ENCODE peak calls at places on chromosomes 7 and 10, in nine cellular contexts. One of them, this sample, is unnamed.

GRCh38 chr7:87784424-87784823 is 91.7 kb downstream of the SLC25A40 start:
- DNase-seq in foreskin fibroblast: peak
- DNase-seq in GM12864: no peak
- DNase-seq in endodermal cell: no peak
- DNase-seq in testis: no peak
- DNase-seq in BJ: no peak
- DNase-seq in OCI-LY7: peak
- DNase-seq in kidney epithelial cell: no peak
- DNase-seq in tibial artery: no peak
- DNase-seq in this sample: no peak

GRCh38 chr7:139071683-139072082 is 35.8 kb upstream of the ZC3HAV1L start:
- DNase-seq in testis: no peak
- DNase-seq in GM12864: no peak
- DNase-seq in OCI-LY7: no peak
- DNase-seq in tibial artery: no peak
- DNase-seq in BJ: no peak
- DNase-seq in kidney epithelial cell: no peak
- DNase-seq in foreskin fibroblast: no peak
- DNase-seq in endodermal cell: no peak
- DNase-seq in this sample: no peak

GRCh38 chr7:27183682-27184341 is 1.2 kb downstream of the HOXA11 start:
- DNase-seq in testis: no peak
- DNase-seq in foreskin fibroblast: peak
- DNase-seq in BJ: no peak
- DNase-seq in endodermal cell: peak
- DNase-seq in tibial artery: peak
- DNase-seq in kidney epithelial cell: no peak
- DNase-seq in OCI-LY7: no peak
- DNase-seq in GM12864: no peak
- DNase-seq in this sample: no peak

GRCh38 chr10:79502561-79503309 is 9.6 kb upstream of the EIF5AL1 start:
- DNase-seq in GM12864: no peak
- DNase-seq in foreskin fibroblast: no peak
- DNase-seq in tibial artery: no peak
- DNase-seq in kidney epithelial cell: no peak
- DNase-seq in BJ: no peak
- DNase-seq in OCI-LY7: no peak
- DNase-seq in testis: peak
- DNase-seq in endodermal cell: peak
- DNase-seq in this sample: no peak

GRCh38 chr10:11533328-11533781 is 78.1 kb downstream of the USP6NL start:
- DNase-seq in endodermal cell: peak
- DNase-seq in BJ: no peak
- DNase-seq in OCI-LY7: peak
- DNase-seq in testis: no peak
- DNase-seq in foreskin fibroblast: peak
- DNase-seq in tibial artery: no peak
- DNase-seq in GM12864: no peak
- DNase-seq in kidney epithelial cell: no peak
- DNase-seq in this sample: no peak

GRCh38 chr10:47438857-47439474 is 44.9 kb downstream of the ANXA8 start:
- DNase-seq in tibial artery: no peak
- DNase-seq in BJ: no peak
- DNase-seq in foreskin fibroblast: peak
- DNase-seq in GM12864: no peak
- DNase-seq in OCI-LY7: peak
- DNase-seq in kidney epithelial cell: peak
- DNase-seq in endodermal cell: peak
- DNase-seq in testis: peak
- DNase-seq in this sample: peak

GRCh38 chr10:119706521-119707278 is 19.1 kb upstream of the INPP5F start:
- DNase-seq in kidney epithelial cell: no peak
- DNase-seq in foreskin fibroblast: no peak
- DNase-seq in endodermal cell: peak
- DNase-seq in testis: no peak
- DNase-seq in BJ: no peak
- DNase-seq in OCI-LY7: no peak
- DNase-seq in tibial artery: no peak
- DNase-seq in GM12864: no peak
- DNase-seq in this sample: no peak

GRCh38 chr10:4725917-4726606 is 99.9 kb upstream of the AKR1E2 start:
- DNase-seq in testis: no peak
- DNase-seq in tibial artery: no peak
- DNase-seq in OCI-LY7: no peak
- DNase-seq in BJ: peak
- DNase-seq in endodermal cell: no peak
- DNase-seq in foreskin fibroblast: peak
- DNase-seq in GM12864: no peak
- DNase-seq in kidney epithelial cell: peak
- DNase-seq in this sample: peak

GRCh38 chr7:630111-630511 is 96.4 kb upstream of the DNAAF5 start:
- DNase-seq in OCI-LY7: no peak
- DNase-seq in testis: no peak
- DNase-seq in GM12864: no peak
- DNase-seq in kidney epithelial cell: no peak
- DNase-seq in endodermal cell: no peak
- DNase-seq in BJ: no peak
- DNase-seq in tibial artery: no peak
- DNase-seq in foreskin fibroblast: no peak
- DNase-seq in this sample: no peak

GRCh38 chr7:50303894-50304157 is 690 bp upstream of the IKZF1 start:
- DNase-seq in OCI-LY7: peak
- DNase-seq in endodermal cell: no peak
- DNase-seq in testis: no peak
- DNase-seq in BJ: no peak
- DNase-seq in kidney epithelial cell: no peak
- DNase-seq in GM12864: no peak
- DNase-seq in foreskin fibroblast: no peak
- DNase-seq in tibial artery: no peak
- DNase-seq in this sample: no peak

GRCh38 chr7:44541028-44541869 is at the start of gene NPC1L1:
- DNase-seq in endodermal cell: peak
- DNase-seq in OCI-LY7: no peak
- DNase-seq in BJ: no peak
- DNase-seq in tibial artery: no peak
- DNase-seq in foreskin fibroblast: no peak
- DNase-seq in testis: no peak
- DNase-seq in GM12864: no peak
- DNase-seq in kidney epithelial cell: no peak
- DNase-seq in this sample: no peak

GRCh38 chr10:89535185-89536012 is at the start of gene SLC16A12:
- DNase-seq in foreskin fibroblast: peak
- DNase-seq in tibial artery: no peak
- DNase-seq in GM12864: no peak
- DNase-seq in BJ: no peak
- DNase-seq in endodermal cell: peak
- DNase-seq in OCI-LY7: no peak
- DNase-seq in testis: peak
- DNase-seq in kidney epithelial cell: no peak
- DNase-seq in this sample: no peak

DNA sequence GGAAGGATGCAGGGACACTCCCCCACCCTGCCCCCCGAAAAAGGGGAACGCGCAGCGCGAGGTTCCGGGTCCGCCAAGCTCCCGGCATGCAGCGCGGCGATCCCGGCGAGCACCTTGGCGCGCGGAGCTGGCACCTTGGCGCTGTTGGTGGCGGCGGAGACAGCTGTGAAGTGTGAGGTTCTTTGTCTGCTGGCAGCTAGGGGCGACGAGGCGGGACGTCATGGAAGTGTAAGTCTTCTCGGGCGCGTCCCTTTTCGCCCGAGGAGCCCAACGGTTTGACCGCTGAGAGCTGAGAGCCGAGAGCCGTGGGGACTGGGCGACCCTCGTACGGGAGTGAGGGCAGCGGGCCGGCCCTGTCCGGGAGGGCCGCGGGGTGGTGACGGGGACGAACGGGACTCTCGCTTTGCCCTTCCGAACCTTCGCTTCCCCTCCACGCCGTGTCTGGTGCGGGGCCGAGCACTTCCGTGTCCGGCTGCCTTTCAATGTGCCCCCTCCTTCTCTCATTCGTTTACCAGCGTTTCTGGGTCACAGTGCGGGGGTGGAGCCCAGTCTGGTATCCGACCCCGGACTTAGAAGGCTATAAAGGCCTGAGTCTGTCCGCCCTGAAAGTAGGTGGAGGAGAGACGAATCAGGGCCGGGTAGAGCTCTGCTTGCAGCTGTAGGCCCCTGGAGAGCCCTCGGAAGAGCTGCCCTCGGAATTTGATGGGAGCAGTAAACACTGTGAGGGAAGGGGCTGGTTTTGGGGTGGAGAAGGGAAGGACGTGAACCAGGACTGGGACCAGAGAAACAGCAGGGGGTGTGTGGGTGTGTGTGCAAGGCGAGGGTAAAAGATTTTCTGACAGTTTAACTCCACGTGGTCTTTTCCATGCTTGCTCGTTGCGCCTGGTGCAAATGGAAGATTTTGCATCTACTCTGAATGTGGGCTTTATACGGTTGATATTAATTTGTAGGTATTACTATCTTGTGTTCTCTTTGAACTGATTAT is at the start of gene CRCP:
- DNase-seq in BJ: no peak
- DNase-seq in endodermal cell: peak
- DNase-seq in GM12864: peak
- DNase-seq in kidney epithelial cell: no peak
- DNase-seq in testis: peak
- DNase-seq in foreskin fibroblast: peak
- DNase-seq in OCI-LY7: peak
- DNase-seq in tibial artery: peak
- DNase-seq in this sample: no peak
- TF ChIP-seq CTCF in BJ: peak
- TF ChIP-seq CTCF in endodermal cell: no peak
- TF ChIP-seq CTCF in GM12864: peak
- TF ChIP-seq CTCF in kidney epithelial cell: peak
- TF ChIP-seq CTCF in testis: no peak
- TF ChIP-seq CTCF in foreskin fibroblast: peak
- TF ChIP-seq CTCF in OCI-LY7: peak
- TF ChIP-seq CTCF in tibial artery: peak
- TF ChIP-seq CTCF in this sample: peak

DNA sequence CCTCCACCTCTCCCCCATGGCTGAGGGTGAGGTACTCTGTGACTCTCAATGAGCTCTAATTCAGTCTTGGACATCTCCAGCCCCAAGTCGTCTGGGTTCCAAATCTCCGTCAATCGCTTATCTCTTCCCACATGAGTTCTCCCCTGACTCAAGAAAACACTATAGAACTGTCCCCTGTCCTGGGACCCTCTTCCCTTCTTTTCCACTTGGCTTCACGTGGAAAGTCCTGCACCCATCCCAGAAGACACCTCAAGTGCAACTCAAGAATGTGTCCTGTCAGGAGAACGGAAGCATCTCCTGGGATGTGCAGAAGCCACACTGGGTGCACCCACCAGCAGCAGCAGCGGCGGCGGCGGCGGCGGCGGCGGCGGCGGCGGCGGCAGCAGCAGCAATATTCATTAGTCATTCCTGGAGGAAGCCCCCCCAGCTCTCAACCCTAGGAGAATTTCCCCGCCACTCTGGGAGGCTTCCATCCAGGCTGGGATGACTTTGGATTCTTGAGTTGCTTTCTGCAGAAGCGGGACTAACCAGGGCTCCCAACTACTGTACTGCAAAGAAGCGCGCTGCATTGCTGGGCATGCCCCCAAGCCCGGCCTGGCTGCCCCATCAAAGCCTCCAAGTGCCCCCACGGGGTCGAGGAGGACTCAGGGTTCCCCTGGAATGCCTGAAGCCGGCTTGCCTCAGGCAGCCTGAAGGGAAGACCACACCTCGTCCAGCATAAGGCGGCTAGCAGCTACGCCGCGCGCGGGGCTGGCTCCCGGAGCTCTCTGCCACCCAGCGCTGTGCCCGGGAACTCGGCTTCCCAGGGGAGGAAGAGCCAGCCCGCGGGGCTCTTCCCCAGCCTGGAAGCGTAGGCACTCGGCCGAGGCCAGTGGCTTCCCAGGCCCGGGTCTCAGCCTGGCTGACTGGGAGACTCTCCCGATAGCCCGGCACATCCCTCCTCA is 1.0 kb downstream of the CRTAC1 start:
- DNase-seq in testis: no peak
- DNase-seq in OCI-LY7: no peak
- DNase-seq in tibial artery: no peak
- DNase-seq in kidney epithelial cell: no peak
- DNase-seq in BJ: no peak
- DNase-seq in GM12864: no peak
- DNase-seq in endodermal cell: no peak
- DNase-seq in foreskin fibroblast: no peak
- DNase-seq in this sample: no peak
- H3K4me3 ChIP-seq in testis: peak
- H3K4me3 ChIP-seq in OCI-LY7: no peak
- H3K4me3 ChIP-seq in tibial artery: peak
- H3K4me3 ChIP-seq in kidney epithelial cell: peak
- H3K4me3 ChIP-seq in BJ: no peak
- H3K4me3 ChIP-seq in GM12864: no peak
- H3K4me3 ChIP-seq in endodermal cell: peak
- H3K4me3 ChIP-seq in foreskin fibroblast: no peak
- H3K4me3 ChIP-seq in this sample: no peak

DNA sequence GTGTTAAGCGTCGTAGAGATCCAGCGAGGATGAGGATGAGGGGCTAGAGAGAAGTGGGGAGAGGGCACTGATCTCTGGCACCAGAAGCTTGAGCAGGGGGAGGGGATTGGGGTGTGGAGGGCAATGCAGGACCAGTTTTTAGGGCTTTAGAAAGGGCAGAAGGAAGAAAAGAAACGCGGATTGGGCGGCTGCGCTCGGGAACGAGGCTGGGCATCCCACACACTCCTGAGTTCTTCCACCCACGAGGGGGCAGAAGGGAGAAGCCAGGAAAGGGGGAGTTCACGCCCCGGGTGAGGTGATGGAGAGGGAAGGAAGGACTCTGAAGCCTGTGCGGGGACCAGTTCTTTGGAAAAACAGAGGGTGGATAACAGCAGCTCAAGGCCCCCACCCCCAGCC is 6.1 kb upstream of the VGF start:
- DNase-seq in testis: no peak
- DNase-seq in tibial artery: no peak
- DNase-seq in endodermal cell: peak
- DNase-seq in foreskin fibroblast: peak
- DNase-seq in GM12864: no peak
- DNase-seq in BJ: no peak
- DNase-seq in OCI-LY7: no peak
- DNase-seq in kidney epithelial cell: no peak
- DNase-seq in this sample: no peak
- TF ChIP-seq CTCF in testis: no peak
- TF ChIP-seq CTCF in tibial artery: no peak
- TF ChIP-seq CTCF in endodermal cell: peak
- TF ChIP-seq CTCF in foreskin fibroblast: peak
- TF ChIP-seq CTCF in GM12864: peak
- TF ChIP-seq CTCF in BJ: peak
- TF ChIP-seq CTCF in OCI-LY7: no peak
- TF ChIP-seq CTCF in kidney epithelial cell: peak
- TF ChIP-seq CTCF in this sample: peak

GRCh38 chr7:121395961-121396757 is at the start of gene FAM3C:
- DNase-seq in GM12864: peak
- DNase-seq in BJ: peak
- DNase-seq in endodermal cell: peak
- DNase-seq in testis: peak
- DNase-seq in kidney epithelial cell: peak
- DNase-seq in OCI-LY7: peak
- DNase-seq in foreskin fibroblast: peak
- DNase-seq in tibial artery: peak
- DNase-seq in this sample: peak
- H3K4me3 ChIP-seq in GM12864: peak
- H3K4me3 ChIP-seq in BJ: peak
- H3K4me3 ChIP-seq in endodermal cell: peak
- H3K4me3 ChIP-seq in testis: peak
- H3K4me3 ChIP-seq in kidney epithelial cell: peak
- H3K4me3 ChIP-seq in OCI-LY7: peak
- H3K4me3 ChIP-seq in foreskin fibroblast: peak
- H3K4me3 ChIP-seq in tibial artery: peak
- H3K4me3 ChIP-seq in this sample: peak

This sample was measured in AG09309.